ENCODE peak calls at places on chromosomes 11 and 22, in seven cellular contexts. V is NCI-H1436 treated with DMSO at 0.1 percent for 48 hours; W is pancreas; C is Ammon's horn; U is ovary; J is stimulated activated CD4-positive, alpha-beta T cell treated with anti-CD3 and anti-CD28 coated beads, Interleukin-1b, Interleukin-23, amount 100 ng/mL, for 24 hours; I is mucosa of descending colon. X is an unnamed sample.

GRCh38 chr11:106461839-106462545 is 384.5 kb downstream of the AASDHPPT start:
- DNase-seq in V (no peak), W (no peak), C (no peak), U (no peak), J (no peak), I (no peak), X (no peak)

GRCh38 chr11:44008698-44009097 is 39.1 kb upstream of the ACCSL start:
- DNase-seq in V (no peak), W (no peak), C (no peak), U (no peak), J (no peak), I (no peak), X (no peak)

GRCh38 chr22:38203090-38203810 is 1.5 kb downstream of the MAFF start:
- DNase-seq in V (no peak), W (peak; percentile 64), C (no peak), U (peak; percentile 75), J (no peak), I (peak; percentile 86), X (no peak)

GRCh38 chr11:84498016-84498415 is 1129.1 kb downstream of the DLG2 start:
- DNase-seq in V (no peak), W (no peak), C (no peak), U (no peak), J (no peak), I (no peak), X (no peak)

GRCh38 chr11:114058871-114059277 is 637 bp upstream of the ZBTB16 start:
- DNase-seq in V (no peak), W (no peak), C (no peak), U (peak; percentile 73), J (no peak), I (peak; percentile 57), X (no peak)

GRCh38 chr11:27520226-27520625 is 13.7 kb upstream of the LIN7C start:
- DNase-seq in V (no peak), W (no peak), C (no peak), U (no peak), J (no peak), I (no peak), X (no peak)

GRCh38 chr11:1460396-1460795 is 26.2 kb downstream of the MOB2 start:
- DNase-seq in V (no peak), W (no peak), C (peak; percentile 73), U (peak; percentile 93), J (no peak), I (peak; percentile 52), X (no peak)

GRCh38 chr22:50250555-50251471 is at the start of gene HDAC10:
- DNase-seq in V (no peak), W (peak; percentile 76), C (no peak), U (peak; percentile 88), J (no peak), I (peak; percentile 92), X (no peak)

GRCh38 chr11:75014129-75014528 is 25.4 kb downstream of the NEU3 start:
- DNase-seq in V (no peak), W (no peak), C (no peak), U (no peak), J (no peak), I (no peak), X (no peak)